ENCODE peak calls at places on chromosomes 3 and 15, in five cellular contexts. One of them, this sample, is unnamed. For H3K4me1 and H3K27me3, the result is how much of the 10 kb centered on the place peaks cover.

GRCh38 chr3:40876496-40876895 is 322.8 kb upstream of the CTNNB1 start:
- DNase-seq in effector memory CD4-positive, alpha-beta T cell: no peak
- DNase-seq in A673: no peak
- DNase-seq in HCT116: no peak
- DNase-seq in PC-3: no peak
- DNase-seq in this sample: no peak

GRCh38 chr3:172285844-172286243 is 162.4 kb downstream of the GHSR start:
- DNase-seq in HCT116: no peak
- DNase-seq in effector memory CD4-positive, alpha-beta T cell: no peak
- DNase-seq in A673: no peak
- DNase-seq in PC-3: no peak
- DNase-seq in this sample: no peak

GRCh38 chr3:153591566-153592221 is 429.7 kb downstream of the RAP2B start:
- DNase-seq in PC-3: peak
- DNase-seq in effector memory CD4-positive, alpha-beta T cell: no peak
- DNase-seq in A673: peak
- DNase-seq in HCT116: no peak
- DNase-seq in this sample: no peak

GRCh38 chr15:69782809-69783208 is 314.9 kb downstream of the TLE3 start:
- DNase-seq in effector memory CD4-positive, alpha-beta T cell: no peak
- DNase-seq in A673: no peak
- DNase-seq in HCT116: no peak
- DNase-seq in PC-3: no peak
- DNase-seq in this sample: no peak

GRCh38 chr3:151156618-151157216 is 46.3 kb downstream of the GPR171 start:
- DNase-seq in PC-3: peak
- DNase-seq in effector memory CD4-positive, alpha-beta T cell: no peak
- DNase-seq in HCT116: peak
- DNase-seq in A673: peak
- DNase-seq in this sample: peak

GRCh38 chr15:51793521-51793920 is 35.9 kb upstream of the TMOD3 start:
- DNase-seq in HCT116: no peak
- DNase-seq in A673: peak
- DNase-seq in PC-3: peak
- DNase-seq in effector memory CD4-positive, alpha-beta T cell: no peak
- DNase-seq in this sample: no peak

GRCh38 chr3:87792532-87793321 is 266.1 kb downstream of the CGGBP1 start:
- DNase-seq in HCT116: no peak
- DNase-seq in PC-3: peak
- DNase-seq in effector memory CD4-positive, alpha-beta T cell: no peak
- DNase-seq in A673: peak
- DNase-seq in this sample: no peak

GRCh38 chr15:33158359-33158758 is 36.2 kb downstream of the FMN1 start:
- DNase-seq in A673: no peak
- DNase-seq in effector memory CD4-positive, alpha-beta T cell: no peak
- DNase-seq in PC-3: no peak
- DNase-seq in HCT116: no peak
- DNase-seq in this sample: no peak

GRCh38 chr15:95843241-95843851 is 487.2 kb upstream of the NR2F2 start:
- DNase-seq in PC-3: no peak
- DNase-seq in A673: peak
- DNase-seq in effector memory CD4-positive, alpha-beta T cell: no peak
- DNase-seq in HCT116: no peak
- DNase-seq in this sample: peak

GRCh38 chr3:20254268-20255117 is 68.5 kb upstream of the SGO1 start:
- DNase-seq in effector memory CD4-positive, alpha-beta T cell: no peak
- DNase-seq in A673: no peak
- DNase-seq in HCT116: no peak
- DNase-seq in PC-3: no peak
- DNase-seq in this sample: no peak

GRCh38 chr15:23420806-23421575 is 26.1 kb downstream of the GOLGA6L2 start:
- DNase-seq in HCT116: no peak
- DNase-seq in PC-3: no peak
- DNase-seq in A673: no peak
- DNase-seq in effector memory CD4-positive, alpha-beta T cell: no peak
- DNase-seq in this sample: peak

GRCh38 chr3:45693941-45694521 is 4.8 kb downstream of the SACM1L start:
- DNase-seq in A673: no peak
- DNase-seq in effector memory CD4-positive, alpha-beta T cell: peak
- DNase-seq in PC-3: no peak
- DNase-seq in HCT116: no peak
- DNase-seq in this sample: no peak

GRCh38 chr3:179688847-179689246 is 36.0 kb downstream of the USP13 start:
- DNase-seq in HCT116: no peak
- DNase-seq in A673: no peak
- DNase-seq in effector memory CD4-positive, alpha-beta T cell: no peak
- DNase-seq in PC-3: peak
- DNase-seq in this sample: no peak

GRCh38 chr3:189954733-189955665 is 165.7 kb downstream of the P3H2 start:
- DNase-seq in PC-3: no peak
- DNase-seq in A673: no peak
- DNase-seq in effector memory CD4-positive, alpha-beta T cell: no peak
- DNase-seq in HCT116: no peak
- DNase-seq in this sample: no peak

GRCh38 chr3:86867990-86868389 is 123.0 kb downstream of the VGLL3 start:
- DNase-seq in effector memory CD4-positive, alpha-beta T cell: no peak
- DNase-seq in A673: no peak
- DNase-seq in HCT116: no peak
- DNase-seq in PC-3: no peak
- DNase-seq in this sample: peak

DNA sequence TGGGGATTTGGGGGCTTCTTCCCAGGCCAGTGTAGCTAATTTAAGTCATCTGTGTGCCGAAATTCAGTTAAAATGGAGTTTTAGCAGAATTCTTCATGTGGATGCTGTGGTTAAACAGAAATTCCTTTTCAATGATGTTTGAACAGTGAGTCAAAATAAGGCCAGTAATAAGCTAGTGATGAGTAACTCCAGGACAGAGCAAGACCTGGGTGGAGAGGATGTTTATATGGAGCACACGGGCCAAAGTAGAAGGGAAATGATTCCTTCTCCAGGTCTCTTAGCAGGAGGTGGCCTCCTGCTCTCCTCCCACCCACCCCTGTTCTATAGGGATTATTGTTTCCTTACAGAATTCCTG is 31.9 kb upstream of the UACA start:
- DNase-seq in HCT116: peak
- DNase-seq in A673: no peak
- DNase-seq in PC-3: peak
- DNase-seq in effector memory CD4-positive, alpha-beta T cell: no peak
- DNase-seq in this sample: peak
- H3K4me3 ChIP-seq in HCT116: no peak
- H3K4me3 ChIP-seq in A673: no peak
- H3K4me3 ChIP-seq in PC-3: peak
- H3K4me3 ChIP-seq in effector memory CD4-positive, alpha-beta T cell: no peak
- H3K4me3 ChIP-seq in this sample: peak

DNA sequence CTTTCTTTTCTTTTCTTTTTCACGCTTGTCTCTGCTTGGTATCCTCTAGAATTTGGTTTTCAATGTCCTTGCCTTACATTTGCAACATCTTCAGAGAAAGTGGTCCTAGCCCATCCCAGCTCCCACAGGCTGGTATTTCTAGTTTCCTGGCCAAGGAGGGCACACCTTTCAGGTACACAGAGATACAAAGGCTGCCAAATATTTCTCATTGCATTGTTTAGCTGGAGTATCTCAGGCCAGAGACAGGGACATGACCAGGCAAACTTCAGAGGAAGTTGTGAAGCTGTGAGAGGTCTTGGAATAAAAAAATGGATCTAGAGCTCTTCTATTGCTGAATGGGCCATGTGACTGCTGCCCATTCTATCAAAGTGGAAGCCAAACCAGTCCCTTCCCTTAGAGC is 68.9 kb downstream of the BDH1 start:
- DNase-seq in A673: no peak
- DNase-seq in effector memory CD4-positive, alpha-beta T cell: no peak
- DNase-seq in PC-3: peak
- DNase-seq in HCT116: no peak
- DNase-seq in this sample: no peak
- H3K4me1 ChIP-seq in A673: under half
- H3K4me1 ChIP-seq in effector memory CD4-positive, alpha-beta T cell: under half
- H3K4me1 ChIP-seq in PC-3: half or more
- H3K4me1 ChIP-seq in HCT116: under half
- H3K4me1 ChIP-seq in this sample: half or more

DNA sequence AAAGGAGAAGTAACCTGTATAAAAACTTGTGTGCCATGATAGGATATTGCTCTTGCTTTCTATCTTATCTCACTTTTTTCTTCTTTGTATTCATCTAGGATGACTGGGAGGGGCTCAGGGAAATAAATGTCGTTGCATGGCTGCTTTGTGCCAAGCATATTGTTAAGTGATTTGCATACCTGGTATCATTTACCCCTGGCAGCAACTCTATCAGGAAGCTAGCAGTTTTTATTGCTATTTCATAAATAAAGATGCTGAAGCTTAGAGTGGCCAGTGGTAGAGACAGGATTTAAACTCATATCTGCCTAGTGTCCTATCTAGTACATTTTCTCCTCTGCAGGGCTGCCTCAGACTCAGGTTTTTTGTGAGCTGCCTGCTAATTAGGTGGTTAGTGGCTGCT is 253.3 kb downstream of the PTPRG start:
- DNase-seq in effector memory CD4-positive, alpha-beta T cell: no peak
- DNase-seq in PC-3: no peak
- DNase-seq in A673: no peak
- DNase-seq in HCT116: no peak
- DNase-seq in this sample: no peak
- H3K27me3 ChIP-seq in effector memory CD4-positive, alpha-beta T cell: under half
- H3K27me3 ChIP-seq in PC-3: under half
- H3K27me3 ChIP-seq in A673: under half
- H3K27me3 ChIP-seq in HCT116: under half
- H3K27me3 ChIP-seq in this sample: under half

DNA sequence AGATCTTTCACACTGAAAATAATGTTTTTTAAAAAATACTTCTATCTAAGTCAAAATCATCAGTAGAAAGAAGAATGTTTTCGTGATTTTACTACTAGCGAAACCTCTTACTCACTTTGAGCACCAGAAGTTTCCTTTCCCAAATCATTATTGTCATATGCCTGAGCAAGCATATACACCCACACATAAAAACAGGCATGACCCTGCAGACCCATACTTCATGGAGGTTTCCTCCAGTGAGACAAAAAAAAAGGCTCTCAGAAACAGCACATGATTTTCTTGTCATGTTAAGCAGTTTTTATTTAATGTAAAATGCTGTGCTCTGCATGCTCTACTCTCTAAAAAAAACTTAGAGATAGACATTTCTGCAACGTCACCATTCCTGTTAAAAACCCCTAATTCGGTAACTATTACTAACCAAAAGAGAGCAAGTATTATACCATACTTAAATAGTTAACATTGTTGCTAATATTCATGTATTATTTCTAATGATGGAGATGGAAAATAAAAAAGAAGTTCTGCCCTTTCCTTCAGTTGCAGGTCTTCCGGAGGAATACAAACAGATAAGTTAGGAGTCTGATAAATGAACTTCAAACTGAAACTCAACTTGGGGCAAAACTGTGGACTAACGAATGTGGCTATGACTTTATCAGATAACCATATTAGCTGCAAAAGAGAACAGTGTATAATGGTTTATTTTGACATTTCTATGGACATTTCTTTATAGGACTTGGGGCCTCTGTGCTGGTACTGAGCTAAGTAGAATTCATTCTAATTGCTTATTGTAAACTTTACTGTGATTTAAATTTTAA is 15.9 kb downstream of the CD200R1 start:
- DNase-seq in A673: no peak
- DNase-seq in PC-3: no peak
- DNase-seq in effector memory CD4-positive, alpha-beta T cell: no peak
- DNase-seq in HCT116: no peak
- DNase-seq in this sample: no peak
- H3K4me3 ChIP-seq in A673: no peak
- H3K4me3 ChIP-seq in PC-3: no peak
- H3K4me3 ChIP-seq in effector memory CD4-positive, alpha-beta T cell: peak
- H3K4me3 ChIP-seq in HCT116: no peak
- H3K4me3 ChIP-seq in this sample: no peak

DNA sequence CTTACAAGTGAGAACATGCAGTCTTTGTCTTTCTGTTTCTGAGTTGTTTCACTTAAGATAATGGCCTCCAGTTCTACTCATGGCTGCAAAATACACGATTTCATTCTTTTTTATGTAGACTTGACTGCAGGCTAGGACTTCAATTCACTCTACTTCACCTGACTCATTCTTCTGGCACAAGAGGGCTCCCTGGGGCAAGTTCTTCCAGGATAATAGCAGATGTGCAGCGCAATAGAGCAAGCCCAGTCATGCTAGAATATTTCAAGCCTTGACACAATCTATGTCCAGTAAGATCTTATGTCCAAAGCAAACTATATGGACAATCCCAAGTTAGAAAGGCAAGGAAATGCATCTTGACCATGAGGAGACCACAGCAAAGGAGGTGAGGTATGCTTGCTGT is 211.7 kb upstream of the GADL1 start:
- DNase-seq in A673: no peak
- DNase-seq in PC-3: peak
- DNase-seq in effector memory CD4-positive, alpha-beta T cell: no peak
- DNase-seq in HCT116: no peak
- DNase-seq in this sample: no peak
- H3K4me1 ChIP-seq in A673: under half
- H3K4me1 ChIP-seq in PC-3: under half
- H3K4me1 ChIP-seq in effector memory CD4-positive, alpha-beta T cell: under half
- H3K4me1 ChIP-seq in HCT116: under half
- H3K4me1 ChIP-seq in this sample: under half

This sample was measured in SJCRH30.